ENCODE peak calls at places on chromosomes 2 and 18, in four cellular contexts. O, D, C and F are unnamed samples.

GRCh38 chr2:170648037-170648436 is 67.1 kb upstream of the SP5 start:
- DNase-seq in C (no peak), O (no peak), D (no peak), F (no peak)

GRCh38 chr2:85589982-85590791 is 5.4 kb upstream of the RNF181 start:
- DNase-seq in O (peak), D (no peak), C (no peak), F (no peak)

GRCh38 chr18:2905802-2906521 is 59.2 kb downstream of the EMILIN2 start:
- DNase-seq in D (peak), O (peak), C (no peak), F (no peak)

GRCh38 chr2:54840559-54840958 is 117.1 kb downstream of the EML6 start:
- DNase-seq in D (no peak), O (no peak), C (no peak), F (no peak)

GRCh38 chr2:41933585-41934322 is 114.1 kb upstream of the PKDCC start:
- DNase-seq in D (no peak), O (no peak), C (no peak), F (no peak)

GRCh38 chr2:177610813-177611212 is 218.2 kb downstream of the AGPS start:
- DNase-seq in C (no peak), D (no peak), O (no peak), F (no peak)

GRCh38 chr2:158297120-158297519 is 159.4 kb downstream of the CCDC148 start:
- DNase-seq in C (no peak), O (no peak), D (no peak), F (no peak)

GRCh38 chr2:11342561-11343343 is 1.7 kb downstream of the ROCK2 start:
- DNase-seq in D (no peak), O (peak), C (peak), F (no peak)

GRCh38 chr2:240604291-240604938 is 17.9 kb downstream of the CAPN10 start:
- DNase-seq in O (peak), C (peak), D (peak), F (peak)

DNA sequence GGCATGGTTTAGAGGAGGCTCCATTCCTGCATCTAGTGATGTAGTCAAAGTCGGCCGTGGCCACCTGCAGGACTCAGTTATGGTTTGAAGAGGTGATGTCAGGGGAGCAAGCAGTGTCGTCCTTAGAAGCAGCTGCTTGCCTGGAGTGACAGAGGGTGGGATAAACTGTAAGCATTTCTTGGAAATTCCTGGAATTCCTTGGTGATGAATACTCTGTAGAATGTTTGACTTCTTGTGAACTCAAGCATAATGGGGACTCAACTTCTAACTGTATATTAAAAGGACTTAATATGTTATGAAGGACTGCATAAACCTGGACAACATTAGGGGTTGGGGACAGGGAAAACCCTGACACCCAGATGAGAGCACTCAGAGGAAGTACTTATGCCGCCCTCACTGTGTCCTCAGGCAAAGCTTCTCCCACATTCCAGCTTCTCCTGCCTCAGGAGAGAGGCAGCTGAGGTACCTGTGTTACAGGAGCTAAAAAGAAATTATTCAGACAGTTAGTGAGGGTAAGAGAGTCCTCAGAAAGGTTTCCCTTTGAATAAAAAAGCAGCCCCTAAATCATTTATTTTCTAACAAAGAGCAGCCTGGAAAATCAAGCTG is 459.9 kb upstream of the CELF4 start:
- DNase-seq in D (no peak), C (no peak), O (no peak), F (no peak)
- TF ChIP-seq ELF4 in D (no peak), C (no peak), O (no peak), F (no peak)

GRCh38 chr2:120605231-120605935 is 130.3 kb upstream of the GLI2 start:
- DNase-seq in C (no peak), O (no peak), D (no peak), F (no peak)
- TF ChIP-seq ELF4 in C (no peak), O (no peak), D (no peak), F (no peak)

DNA sequence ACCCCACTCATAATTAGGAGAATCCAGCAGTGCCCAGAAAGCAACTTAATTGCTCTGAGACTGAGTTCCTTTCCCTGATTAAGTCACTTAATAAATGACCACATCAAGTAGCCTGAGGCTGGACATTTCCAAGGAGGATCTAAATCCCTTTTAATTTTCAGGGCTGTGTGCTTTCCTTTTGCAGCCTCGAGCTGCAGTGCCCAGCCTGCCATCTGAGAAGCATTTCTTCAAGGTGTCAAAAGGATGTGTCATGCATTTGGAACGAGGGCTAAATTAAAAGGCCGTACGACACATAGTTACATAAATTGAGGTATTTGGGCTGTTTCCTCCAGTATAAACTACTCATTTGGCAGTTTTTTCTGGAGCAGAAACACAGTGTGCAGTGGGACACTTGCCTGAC is 17.8 kb upstream of the SIX2 start:
- DNase-seq in O (no peak), C (no peak), D (no peak), F (no peak)
- TF ChIP-seq ELF4 in O (no peak), C (no peak), D (no peak), F (no peak)

GRCh38 chr2:12934181-12934756 is 217.5 kb downstream of the TRIB2 start:
- DNase-seq in O (no peak), D (no peak), C (no peak), F (no peak)

GRCh38 chr2:12932192-12932591 is 215.5 kb downstream of the TRIB2 start:
- DNase-seq in C (no peak), O (no peak), D (no peak), F (no peak)

GRCh38 chr2:12935726-12936125 is 219.0 kb downstream of the TRIB2 start:
- DNase-seq in C (no peak), O (no peak), D (no peak), F (no peak)

GRCh38 chr2:12931211-12931844 is 214.6 kb downstream of the TRIB2 start:
- DNase-seq in O (peak), C (peak), D (no peak), F (peak)

DNA sequence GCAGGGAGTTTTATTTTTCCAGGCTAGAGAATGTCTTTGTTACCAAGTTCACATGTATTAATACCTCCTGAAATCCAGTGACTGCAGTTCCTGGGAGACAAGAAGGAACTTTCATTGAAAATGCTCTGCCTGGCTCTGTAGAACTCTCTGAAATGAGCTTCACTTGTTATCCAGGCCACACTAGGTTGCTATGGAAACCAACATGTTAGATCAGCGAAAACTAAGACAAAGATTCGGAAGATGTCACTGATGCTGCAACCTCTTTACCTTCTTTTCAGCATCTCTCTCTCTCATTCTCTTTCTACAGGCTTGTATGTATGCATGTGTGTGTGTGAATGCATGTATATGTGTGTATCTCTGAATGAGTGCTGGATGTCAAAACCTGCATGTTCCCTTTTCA is 218.5 kb downstream of the TRIB2 start:
- DNase-seq in C (no peak), D (no peak), O (no peak), F (no peak)
- TF ChIP-seq ELF4 in C (no peak), D (no peak), O (no peak), F (no peak)